ENCODE peak calls at places on chromosomes 1 and 21, in seven cellular contexts. One of them, this sample, is unnamed.
A peak's percentile ranks its signal among the peaks of the same experiment; 100 is the strongest.

GRCh38 chr1:233614743-233615521 is 1.0 kb downstream of the KCNK1 start:
- DNase-seq in GM12891: no peak
- DNase-seq in tibial nerve: no peak
- DNase-seq in A549: no peak
- DNase-seq in body of pancreas: peak; percentile 24
- DNase-seq in esophagus squamous epithelium: no peak
- DNase-seq in ovary: peak; percentile 20
- DNase-seq in this sample: no peak

GRCh38 chr1:86218859-86219258 is 62.3 kb upstream of the COL24A1 start:
- DNase-seq in GM12891: no peak
- DNase-seq in tibial nerve: no peak
- DNase-seq in A549: no peak
- DNase-seq in body of pancreas: no peak
- DNase-seq in esophagus squamous epithelium: no peak
- DNase-seq in ovary: no peak
- DNase-seq in this sample: no peak

GRCh38 chr1:67174716-67175284 is 8.5 kb downstream of the IL23R start:
- DNase-seq in GM12891: no peak
- DNase-seq in tibial nerve: no peak
- DNase-seq in A549: no peak
- DNase-seq in body of pancreas: no peak
- DNase-seq in esophagus squamous epithelium: no peak
- DNase-seq in ovary: no peak
- DNase-seq in this sample: no peak

GRCh38 chr1:97340951-97341350 is 579.9 kb downstream of the DPYD start:
- DNase-seq in GM12891: no peak
- DNase-seq in tibial nerve: no peak
- DNase-seq in A549: no peak
- DNase-seq in body of pancreas: no peak
- DNase-seq in esophagus squamous epithelium: no peak
- DNase-seq in ovary: no peak
- DNase-seq in this sample: no peak

GRCh38 chr1:178686407-178686806 is 38.6 kb upstream of the RALGPS2 start:
- DNase-seq in GM12891: no peak
- DNase-seq in tibial nerve: no peak
- DNase-seq in A549: no peak
- DNase-seq in body of pancreas: no peak
- DNase-seq in esophagus squamous epithelium: no peak
- DNase-seq in ovary: no peak
- DNase-seq in this sample: no peak

GRCh38 chr1:87449348-87449963 is 120.8 kb downstream of the LMO4 start:
- DNase-seq in GM12891: peak; percentile 10
- DNase-seq in tibial nerve: no peak
- DNase-seq in A549: no peak
- DNase-seq in body of pancreas: peak; percentile 70
- DNase-seq in esophagus squamous epithelium: peak; percentile 19
- DNase-seq in ovary: no peak
- DNase-seq in this sample: no peak

GRCh38 chr1:210587547-210587946 is 258.8 kb downstream of the HHAT start:
- DNase-seq in GM12891: no peak
- DNase-seq in tibial nerve: no peak
- DNase-seq in A549: no peak
- DNase-seq in body of pancreas: no peak
- DNase-seq in esophagus squamous epithelium: no peak
- DNase-seq in ovary: no peak
- DNase-seq in this sample: no peak

GRCh38 chr1:192609110-192610079 is 26.6 kb upstream of the RGS13 start:
- DNase-seq in GM12891: peak; percentile 29
- DNase-seq in tibial nerve: peak; percentile 35
- DNase-seq in A549: no peak
- DNase-seq in body of pancreas: no peak
- DNase-seq in esophagus squamous epithelium: peak; percentile 29
- DNase-seq in ovary: peak; percentile 17
- DNase-seq in this sample: no peak

GRCh38 chr1:15592285-15592684 is 7.4 kb upstream of the AGMAT start:
- DNase-seq in GM12891: no peak
- DNase-seq in tibial nerve: no peak
- DNase-seq in A549: no peak
- DNase-seq in body of pancreas: no peak
- DNase-seq in esophagus squamous epithelium: no peak
- DNase-seq in ovary: no peak
- DNase-seq in this sample: no peak

GRCh38 chr1:144101397-144102050 is 129.7 kb upstream of the FAM72C start:
- DNase-seq in GM12891: peak; percentile 2
- DNase-seq in tibial nerve: peak; percentile 4
- DNase-seq in A549: no peak
- DNase-seq in body of pancreas: peak; percentile 32
- DNase-seq in esophagus squamous epithelium: no peak
- DNase-seq in ovary: peak; percentile 22
- DNase-seq in this sample: no peak

GRCh38 chr1:207084701-207085180 is 3.9 kb upstream of the C4BPB start:
- DNase-seq in GM12891: peak; percentile 22
- DNase-seq in tibial nerve: peak; percentile 64
- DNase-seq in A549: peak; percentile 71
- DNase-seq in body of pancreas: peak; percentile 61
- DNase-seq in esophagus squamous epithelium: no peak
- DNase-seq in ovary: peak; percentile 49
- DNase-seq in this sample: peak; percentile 34

GRCh38 chr1:201022824-201023516 is 544 bp downstream of the KIF21B start:
- DNase-seq in GM12891: no peak
- DNase-seq in tibial nerve: no peak
- DNase-seq in A549: no peak
- DNase-seq in body of pancreas: no peak
- DNase-seq in esophagus squamous epithelium: no peak
- DNase-seq in ovary: no peak
- DNase-seq in this sample: no peak

GRCh38 chr1:222171005-222171404 is 376.9 kb downstream of the HHIPL2 start:
- DNase-seq in GM12891: no peak
- DNase-seq in tibial nerve: no peak
- DNase-seq in A549: peak; percentile 17
- DNase-seq in body of pancreas: no peak
- DNase-seq in esophagus squamous epithelium: no peak
- DNase-seq in ovary: no peak
- DNase-seq in this sample: no peak

GRCh38 chr1:81545734-81546133 is 255.0 kb upstream of the ADGRL2 start:
- DNase-seq in GM12891: no peak
- DNase-seq in tibial nerve: no peak
- DNase-seq in A549: no peak
- DNase-seq in body of pancreas: no peak
- DNase-seq in esophagus squamous epithelium: no peak
- DNase-seq in ovary: no peak
- DNase-seq in this sample: no peak

GRCh38 chr1:12405325-12406217 is 175.7 kb downstream of the VPS13D start:
- DNase-seq in GM12891: no peak
- DNase-seq in tibial nerve: peak; percentile 77
- DNase-seq in A549: no peak
- DNase-seq in body of pancreas: peak; percentile 34
- DNase-seq in esophagus squamous epithelium: no peak
- DNase-seq in ovary: no peak
- DNase-seq in this sample: no peak

GRCh38 chr1:2399890-2400575 is 8.4 kb downstream of the RER1 start:
- DNase-seq in GM12891: no peak
- DNase-seq in tibial nerve: no peak
- DNase-seq in A549: no peak
- DNase-seq in body of pancreas: no peak
- DNase-seq in esophagus squamous epithelium: no peak
- DNase-seq in ovary: no peak
- DNase-seq in this sample: no peak

GRCh38 chr1:147852706-147853225 is 49.8 kb upstream of the GJA8 start:
- DNase-seq in GM12891: no peak
- DNase-seq in tibial nerve: no peak
- DNase-seq in A549: no peak
- DNase-seq in body of pancreas: no peak
- DNase-seq in esophagus squamous epithelium: no peak
- DNase-seq in ovary: no peak
- DNase-seq in this sample: no peak

GRCh38 chr1:66546045-66546810 is 12.3 kb downstream of the SGIP1 start:
- DNase-seq in GM12891: no peak
- DNase-seq in tibial nerve: no peak
- DNase-seq in A549: no peak
- DNase-seq in body of pancreas: no peak
- DNase-seq in esophagus squamous epithelium: no peak
- DNase-seq in ovary: no peak
- DNase-seq in this sample: no peak

GRCh38 chr21:33127154-33127893 is 57.4 kb downstream of the OLIG1 start:
- DNase-seq in GM12891: peak; percentile 49
- DNase-seq in tibial nerve: peak; percentile 84
- DNase-seq in A549: peak; percentile 46
- DNase-seq in body of pancreas: peak; percentile 45
- DNase-seq in esophagus squamous epithelium: no peak
- DNase-seq in ovary: peak; percentile 24
- DNase-seq in this sample: peak; percentile 84

GRCh38 chr1:219188331-219188803 is 14.7 kb downstream of the LYPLAL1 start:
- DNase-seq in GM12891: no peak
- DNase-seq in tibial nerve: no peak
- DNase-seq in A549: no peak
- DNase-seq in body of pancreas: no peak
- DNase-seq in esophagus squamous epithelium: no peak
- DNase-seq in ovary: no peak
- DNase-seq in this sample: no peak

GRCh38 chr1:229842302-229843255 is 216.5 kb downstream of the URB2 start:
- DNase-seq in GM12891: no peak
- DNase-seq in tibial nerve: no peak
- DNase-seq in A549: no peak
- DNase-seq in body of pancreas: no peak
- DNase-seq in esophagus squamous epithelium: no peak
- DNase-seq in ovary: no peak
- DNase-seq in this sample: no peak

GRCh38 chr1:229342902-229343587 is at the start of gene CCSAP:
- DNase-seq in GM12891: peak; percentile 45
- DNase-seq in tibial nerve: peak; percentile 23
- DNase-seq in A549: peak; percentile 49
- DNase-seq in body of pancreas: peak; percentile 49
- DNase-seq in esophagus squamous epithelium: no peak
- DNase-seq in ovary: peak; percentile 51
- DNase-seq in this sample: peak; percentile 35

GRCh38 chr1:242828199-242828598 is 303.7 kb upstream of the PLD5 start:
- DNase-seq in GM12891: no peak
- DNase-seq in tibial nerve: no peak
- DNase-seq in A549: no peak
- DNase-seq in body of pancreas: no peak
- DNase-seq in esophagus squamous epithelium: no peak
- DNase-seq in ovary: no peak
- DNase-seq in this sample: no peak

GRCh38 chr1:27568247-27569087 is 35.5 kb downstream of the AHDC1 start:
- DNase-seq in GM12891: peak; percentile 99
- DNase-seq in tibial nerve: peak; percentile 90
- DNase-seq in A549: peak; percentile 86
- DNase-seq in body of pancreas: peak; percentile 98
- DNase-seq in esophagus squamous epithelium: peak; percentile 59
- DNase-seq in ovary: peak; percentile 96
- DNase-seq in this sample: peak; percentile 89
- TF ChIP-seq POLR2A in GM12891: no peak
- TF ChIP-seq POLR2A in tibial nerve: no peak
- TF ChIP-seq POLR2A in A549: peak; percentile 59
- TF ChIP-seq POLR2A in body of pancreas: peak; percentile 67
- TF ChIP-seq POLR2A in esophagus squamous epithelium: peak; percentile 14
- TF ChIP-seq POLR2A in ovary: no peak
- TF ChIP-seq POLR2A in this sample: no peak

DNA sequence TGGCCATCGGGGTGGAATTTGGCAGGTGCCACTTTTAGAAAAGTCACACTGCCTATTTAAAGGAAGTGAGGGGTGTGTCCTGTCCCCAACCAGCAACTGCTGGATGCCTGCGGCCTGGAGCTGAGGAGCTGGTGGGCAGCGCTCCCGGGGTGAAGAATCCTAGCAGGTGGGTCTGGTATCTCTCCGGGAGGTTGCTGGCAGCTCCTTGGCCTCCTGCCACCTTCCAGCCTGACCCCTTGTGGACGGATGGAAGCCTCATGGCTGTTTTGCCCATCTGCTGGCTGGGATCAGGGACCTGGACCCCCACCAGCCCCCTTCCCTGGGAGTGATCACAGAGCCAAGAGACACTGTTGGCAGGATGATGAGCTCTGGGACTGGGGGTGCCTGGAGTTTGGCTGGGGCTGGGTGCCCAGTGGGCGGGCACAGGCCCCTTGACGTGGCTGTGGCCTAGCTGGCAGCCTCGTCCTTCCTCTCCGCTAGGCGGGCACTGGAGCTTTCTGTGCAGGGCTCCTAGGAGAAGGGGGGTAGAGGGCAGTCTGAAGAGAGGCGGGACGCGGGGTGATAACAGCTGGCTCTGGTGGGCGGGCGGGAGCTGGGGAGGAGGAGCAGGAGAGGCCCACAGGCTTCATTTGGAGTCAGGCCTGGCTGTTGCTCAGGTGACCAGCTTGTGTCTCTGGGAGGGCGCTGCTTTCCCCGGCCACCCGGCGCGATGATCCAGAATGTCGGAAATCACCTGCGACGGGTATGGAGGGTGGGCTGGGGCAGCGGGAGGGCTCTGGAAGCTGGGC is at the start of gene ACOT11:
- DNase-seq in GM12891: no peak
- DNase-seq in tibial nerve: peak; percentile 42
- DNase-seq in A549: peak; percentile 36
- DNase-seq in body of pancreas: peak; percentile 53
- DNase-seq in esophagus squamous epithelium: no peak
- DNase-seq in ovary: peak; percentile 91
- DNase-seq in this sample: no peak
- TF ChIP-seq POLR2A in GM12891: no peak
- TF ChIP-seq POLR2A in tibial nerve: no peak
- TF ChIP-seq POLR2A in A549: no peak
- TF ChIP-seq POLR2A in body of pancreas: no peak
- TF ChIP-seq POLR2A in esophagus squamous epithelium: no peak
- TF ChIP-seq POLR2A in ovary: no peak
- TF ChIP-seq POLR2A in this sample: no peak

GRCh38 chr1:235504494-235505222 is 406 bp upstream of the B3GALNT2 start:
- DNase-seq in GM12891: peak; percentile 88
- DNase-seq in tibial nerve: peak; percentile 99
- DNase-seq in A549: peak; percentile 89
- DNase-seq in body of pancreas: peak; percentile 100
- DNase-seq in esophagus squamous epithelium: peak; percentile 88
- DNase-seq in ovary: peak; percentile 100
- DNase-seq in this sample: peak; percentile 83
- TF ChIP-seq POLR2A in GM12891: no peak
- TF ChIP-seq POLR2A in tibial nerve: peak; percentile 80
- TF ChIP-seq POLR2A in A549: peak; percentile 67
- TF ChIP-seq POLR2A in body of pancreas: peak; percentile 75
- TF ChIP-seq POLR2A in esophagus squamous epithelium: peak; percentile 58
- TF ChIP-seq POLR2A in ovary: peak; percentile 86
- TF ChIP-seq POLR2A in this sample: peak; percentile 79

GRCh38 chr1:150877220-150877516 is 769 bp upstream of the ARNT start:
- DNase-seq in GM12891: no peak
- DNase-seq in tibial nerve: no peak
- DNase-seq in A549: no peak
- DNase-seq in body of pancreas: no peak
- DNase-seq in esophagus squamous epithelium: no peak
- DNase-seq in ovary: no peak
- DNase-seq in this sample: no peak

GRCh38 chr1:150876111-150876434 is 326 bp downstream of the ARNT start:
- DNase-seq in GM12891: peak; percentile 30
- DNase-seq in tibial nerve: peak; percentile 47
- DNase-seq in A549: peak; percentile 42
- DNase-seq in body of pancreas: no peak
- DNase-seq in esophagus squamous epithelium: no peak
- DNase-seq in ovary: no peak
- DNase-seq in this sample: peak; percentile 39

GRCh38 chr1:150874455-150875196 is 1.8 kb downstream of the ARNT start:
- DNase-seq in GM12891: no peak
- DNase-seq in tibial nerve: no peak
- DNase-seq in A549: no peak
- DNase-seq in body of pancreas: no peak
- DNase-seq in esophagus squamous epithelium: no peak
- DNase-seq in ovary: no peak
- DNase-seq in this sample: no peak

GRCh38 chr1:150873521-150873920 is 2.9 kb downstream of the ARNT start:
- DNase-seq in GM12891: no peak
- DNase-seq in tibial nerve: no peak
- DNase-seq in A549: no peak
- DNase-seq in body of pancreas: no peak
- DNase-seq in esophagus squamous epithelium: no peak
- DNase-seq in ovary: no peak
- DNase-seq in this sample: no peak

GRCh38 chr1:150875197-150876110 is 945 bp downstream of the ARNT start:
- DNase-seq in GM12891: no peak
- DNase-seq in tibial nerve: peak; percentile 23
- DNase-seq in A549: no peak
- DNase-seq in body of pancreas: peak; percentile 23
- DNase-seq in esophagus squamous epithelium: no peak
- DNase-seq in ovary: peak; percentile 37
- DNase-seq in this sample: no peak
- TF ChIP-seq POLR2A in GM12891: no peak
- TF ChIP-seq POLR2A in tibial nerve: no peak
- TF ChIP-seq POLR2A in A549: no peak
- TF ChIP-seq POLR2A in body of pancreas: no peak
- TF ChIP-seq POLR2A in esophagus squamous epithelium: no peak
- TF ChIP-seq POLR2A in ovary: peak; percentile 19
- TF ChIP-seq POLR2A in this sample: no peak